ENCODE peak calls at places on chromosomes 2 and 18, in five cellular contexts. S is H1, E is H9, M is mesenchymal stem cell, O is trophoblast cell. B is an unnamed sample.
A peak's percentile ranks its signal among the peaks of the same experiment; 100 is the strongest.

GRCh38 chr2:170814551-170815245 is 2.0 kb upstream of the GAD1 start:
- DNase-seq in S (peak; percentile 53), E (peak; percentile 80), M (no peak), O (no peak), B (no peak)

GRCh38 chr2:201383156-201383555 is 26.0 kb upstream of the FLACC1 start:
- DNase-seq in M (no peak), E (no peak), O (no peak), S (no peak), B (no peak)

GRCh38 chr2:8939486-8940114 is 63.9 kb downstream of the MBOAT2 start:
- DNase-seq in M (no peak), O (no peak), S (no peak), E (no peak), B (no peak)

GRCh38 chr2:159090514-159091201 is 122.2 kb downstream of the TANC1 start:
- DNase-seq in O (no peak), M (peak; percentile 72), S (no peak), E (no peak), B (no peak)

GRCh38 chr18:62450175-62450545 is 72.7 kb upstream of the ZCCHC2 start:
- DNase-seq in E (no peak), O (no peak), M (peak; percentile 29), S (no peak), B (no peak)

GRCh38 chr2:240960963-240961876 is 37.2 kb upstream of the SNED1 start:
- DNase-seq in S (no peak), E (peak; percentile 19), O (no peak), M (peak; percentile 70), B (no peak)

GRCh38 chr2:96138146-96139145 is at the start of gene ASTL:
- DNase-seq in E (peak; percentile 98), O (peak; percentile 56), S (peak; percentile 88), M (peak; percentile 32), B (no peak)

GRCh38 chr2:16201876-16202642 is 261.7 kb downstream of the MYCN start:
- DNase-seq in S (no peak), M (no peak), E (no peak), O (no peak), B (no peak)

GRCh38 chr18:50405582-50406271 is 30.9 kb downstream of the SKA1 start:
- DNase-seq in E (peak; percentile 47), M (no peak), O (no peak), S (peak; percentile 56), B (no peak)

GRCh38 chr18:78999939-79000338 is 20.3 kb downstream of the SALL3 start:
- DNase-seq in O (no peak), S (no peak), E (no peak), M (no peak), B (no peak)

GRCh38 chr2:183389546-183390080 is 265.4 kb downstream of the NUP35 start:
- DNase-seq in M (no peak), S (no peak), O (no peak), E (no peak), B (no peak)

GRCh38 chr2:190637903-190638618 is 10.8 kb upstream of the NAB1 start:
- DNase-seq in E (no peak), S (no peak), M (peak; percentile 6), O (no peak), B (no peak)

GRCh38 chr18:9722691-9723090 is 14.6 kb downstream of the RAB31 start:
- DNase-seq in E (no peak), M (no peak), S (peak; percentile 48), O (peak; percentile 83), B (no peak)

GRCh38 chr18:64806232-64806631 is 657.3 kb upstream of the LINC00305 start:
- DNase-seq in S (no peak), E (no peak), O (no peak), M (no peak), B (no peak)

GRCh38 chr2:26000561-26001211 is 18.4 kb upstream of the KIF3C start:
- DNase-seq in M (no peak), E (no peak), O (no peak), S (no peak), B (no peak)

GRCh38 chr2:85737481-85737880 is 16.3 kb upstream of the ATOH8 start:
- DNase-seq in O (peak; percentile 70), S (no peak), E (no peak), M (peak; percentile 59), B (no peak)

GRCh38 chr2:14996306-14997014 is 363.9 kb downstream of the LRATD1 start:
- DNase-seq in E (no peak), O (no peak), M (no peak), S (no peak), B (no peak)

GRCh38 chr2:49836017-49836416 is 681.7 kb upstream of the FSHR start:
- DNase-seq in S (no peak), E (no peak), O (no peak), M (no peak), B (no peak)

DNA sequence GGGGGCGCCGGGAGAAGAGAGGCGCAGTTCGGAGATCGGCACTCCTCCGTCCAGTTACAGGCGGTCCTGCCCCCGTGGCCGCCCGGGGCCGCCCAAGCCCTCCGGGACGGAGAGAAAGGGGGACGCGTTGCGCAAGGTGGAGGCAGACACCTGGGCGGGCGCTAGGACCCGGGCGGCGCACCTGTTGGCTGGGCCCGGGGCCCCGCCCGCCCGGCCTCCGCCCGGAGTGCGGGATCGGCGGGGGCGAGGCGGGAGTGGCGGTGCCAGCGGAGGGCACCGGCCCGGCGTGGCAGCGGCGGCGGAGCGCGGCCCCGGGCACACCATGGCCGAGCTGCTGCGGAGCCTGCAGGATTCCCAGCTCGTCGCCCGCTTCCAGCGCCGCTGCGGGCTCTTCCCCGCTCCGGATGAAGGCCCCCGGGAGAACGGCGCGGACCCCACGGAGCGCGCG is at the start of gene SGPP2:
- DNase-seq in E (peak; percentile 45), M (no peak), O (no peak), S (peak; percentile 76), B (no peak)
- H2BK12ac ChIP-seq in E (no peak within 1 kb of the TSS), M (no peak within 1 kb of the TSS), O (no peak within 1 kb of the TSS), S (no peak within 1 kb of the TSS), B (no peak within 1 kb of the TSS)

DNA sequence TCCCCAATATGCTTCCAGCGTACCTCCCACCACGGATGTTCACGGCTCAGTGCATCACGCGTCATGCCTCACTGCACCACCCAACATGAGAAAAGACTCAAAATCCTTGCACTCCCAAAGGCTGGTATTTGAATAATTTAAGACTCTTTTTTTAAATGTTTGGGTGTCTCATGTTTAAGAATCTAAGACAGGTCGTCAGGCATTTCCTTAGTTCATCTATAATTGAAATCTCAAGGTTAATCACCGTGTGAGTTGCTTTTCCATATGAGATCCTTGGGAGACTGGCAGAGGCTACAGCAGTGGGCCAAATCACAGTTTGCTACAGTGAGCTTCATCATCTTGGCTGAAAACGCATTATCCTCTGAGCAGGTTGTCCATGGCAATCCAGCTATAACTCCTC is 846.4 kb downstream of the DCDC2C start:
- DNase-seq in M (no peak), O (no peak), E (no peak), S (no peak), B (no peak)
- H3K9me3 ChIP-seq in M (peaks cover 22% of the 10 kb centered on the region), O (no peaks in the 10 kb centered on the region), E (no peaks in the 10 kb centered on the region), S (no peaks in the 10 kb centered on the region), B (no peaks in the 10 kb centered on the region)

GRCh38 chr2:237757616-237758015 is 41.0 kb upstream of the RBM44 start:
- DNase-seq in E (no peak), M (no peak), S (no peak), O (no peak), B (no peak)

GRCh38 chr2:237758165-237758564 is 40.4 kb upstream of the RBM44 start:
- DNase-seq in S (no peak), O (no peak), M (no peak), E (no peak), B (no peak)

GRCh38 chr2:237763812-237764211 is 34.8 kb upstream of the RBM44 start:
- DNase-seq in O (no peak), E (no peak), S (peak; percentile 29), M (no peak), B (no peak)

GRCh38 chr2:237759176-237759575 is 39.4 kb upstream of the RBM44 start:
- DNase-seq in M (no peak), O (no peak), E (no peak), S (no peak), B (no peak)

DNA sequence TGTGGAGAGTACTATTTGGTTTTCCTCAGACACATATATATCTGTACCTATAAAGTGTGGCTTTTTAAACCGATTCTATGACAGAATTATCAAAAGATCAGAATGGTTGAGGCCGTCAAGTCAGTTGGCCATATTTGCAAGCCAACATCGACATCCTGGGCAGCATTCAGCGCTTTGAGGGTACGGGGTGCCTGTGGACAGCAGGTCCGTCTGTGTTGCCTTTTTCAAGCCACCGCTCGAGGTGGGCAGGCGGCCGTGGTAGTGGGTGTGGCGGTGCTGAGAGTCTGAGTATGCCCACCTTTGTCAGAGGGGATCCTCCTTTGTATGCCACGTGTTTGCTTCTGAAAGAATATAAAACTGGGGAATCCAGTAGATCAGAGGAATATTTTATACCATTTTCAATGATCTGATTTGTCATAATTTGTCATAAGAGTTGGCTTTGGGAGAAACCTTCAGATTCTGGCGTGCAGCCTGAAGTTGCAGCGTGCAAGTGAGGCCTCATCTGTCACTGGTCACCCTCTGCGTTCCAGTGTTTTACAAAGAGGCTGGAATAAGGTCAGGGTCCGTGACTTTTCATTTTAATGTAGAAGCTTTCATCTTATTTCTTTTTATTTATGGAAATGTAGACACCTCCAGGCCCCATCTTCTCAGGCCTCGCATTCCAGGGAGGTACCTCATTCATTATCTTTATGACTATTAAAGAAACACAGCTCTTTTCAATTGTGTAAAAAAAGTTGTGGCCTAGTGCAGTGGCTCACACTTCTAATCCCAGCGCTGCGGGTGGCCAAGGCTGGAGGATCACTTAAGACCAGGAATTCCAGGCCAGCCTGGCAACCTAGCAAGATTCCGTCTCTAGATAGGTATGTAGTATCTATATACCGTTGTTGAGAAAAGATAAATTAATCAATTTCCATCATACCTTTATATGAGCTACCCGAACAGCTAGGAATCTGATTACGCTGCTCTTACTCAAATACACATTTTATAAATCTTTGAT is 37.8 kb upstream of the RBM44 start:
- DNase-seq in E (no peak), S (no peak), O (peak; percentile 13), M (no peak), B (no peak)
- H2BK120ac ChIP-seq in E (no peak overlapping the region), S (no peak overlapping the region), O (no peak overlapping the region), M (no peak overlapping the region), B (no peak overlapping the region)

GRCh38 chr18:57276720-57277284 is 75.6 kb upstream of the ST8SIA3 start:
- DNase-seq in E (no peak), S (no peak), O (no peak), M (no peak), B (peak; percentile 31)
- H2BK12ac ChIP-seq in E (no peak overlapping the region), S (no peak overlapping the region), O (no peak overlapping the region), M (no peak overlapping the region), B (no peak overlapping the region)

DNA sequence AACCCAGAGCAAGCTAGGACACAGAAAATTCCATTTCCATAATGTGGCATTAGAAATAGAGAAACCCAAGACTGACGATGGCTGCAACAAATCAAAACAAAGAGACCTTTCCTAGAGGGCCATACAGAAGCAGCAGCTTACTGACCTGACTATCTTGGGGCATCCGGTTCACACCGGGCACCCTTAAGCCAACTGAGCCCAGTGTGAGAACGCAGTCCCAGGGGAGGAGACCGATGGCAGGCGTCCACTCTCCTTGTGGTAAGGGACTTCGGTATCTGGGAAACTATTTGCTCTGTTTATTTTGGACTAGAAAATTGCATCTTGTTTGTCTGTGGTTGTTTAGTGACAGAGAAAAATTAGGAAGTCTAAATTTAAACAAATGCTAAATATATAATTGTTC is 244.8 kb upstream of the COPS8 start:
- DNase-seq in E (no peak), S (no peak), O (no peak), M (no peak), B (no peak)
- H3K9me3 ChIP-seq in E (no peaks in the 10 kb centered on the region), S (peaks cover 25% of the 10 kb centered on the region), O (peaks cover 10% of the 10 kb centered on the region), M (no peaks in the 10 kb centered on the region), B (peaks cover 30% of the 10 kb centered on the region)

B was measured in neuronal stem cell.